ENCODE peak calls at places on chromosomes 3 and 15, in nine cellular contexts. X is choroid plexus epithelial cell, L is GM10248, D is neural crest cell, I is heart right ventricle, Q is left lung, V is astrocyte of the spinal cord, Z is GM13976, R is osteocyte. S is an unnamed sample.

GRCh38 chr3:120743081-120743365 is 479 bp downstream of the GTF2E1 start:
- DNase-seq in Z (no peak), L (no peak), I (no peak), Q (no peak), V (peak), R (no peak), X (peak), D (no peak), S (peak)

GRCh38 chr15:68450192-68450591 is 18.2 kb upstream of the ITGA11 start:
- DNase-seq in D (no peak), Z (no peak), L (no peak), V (no peak), Q (no peak), I (no peak), R (no peak), X (no peak), S (no peak)

GRCh38 chr3:9776896-9777694 is 7.3 kb upstream of the CAMK1 start:
- DNase-seq in L (no peak), D (no peak), Z (no peak), X (no peak), Q (no peak), I (no peak), R (no peak), V (no peak), S (no peak)

GRCh38 chr3:44887101-44887500 is 12.7 kb downstream of the TGM4 start:
- DNase-seq in Z (no peak), D (no peak), R (no peak), Q (no peak), L (no peak), X (peak), V (no peak), I (no peak), S (no peak)

GRCh38 chr3:37052860-37053259 is 59.5 kb downstream of the MLH1 start:
- DNase-seq in Z (no peak), L (no peak), X (no peak), R (no peak), Q (no peak), I (no peak), V (peak), D (no peak), S (peak)

GRCh38 chr3:196569003-196569516 is 600 bp downstream of the FBXO45 start:
- DNase-seq in R (no peak), V (peak), D (peak), X (peak), L (peak), Q (peak), Z (peak), I (no peak), S (no peak)

GRCh38 chr15:74377831-74378766 is 10.7 kb upstream of the CYP11A1 start:
- DNase-seq in Z (no peak), R (no peak), Q (no peak), L (peak), I (no peak), X (no peak), D (no peak), V (no peak), S (no peak)

GRCh38 chr15:84975871-84976351 is 5.7 kb upstream of the PDE8A start:
- DNase-seq in X (no peak), Q (no peak), R (no peak), L (no peak), V (no peak), Z (no peak), I (no peak), D (no peak), S (no peak)

GRCh38 chr3:105806361-105806760 is 62.5 kb downstream of the CBLB start:
- DNase-seq in V (peak), Q (no peak), X (peak), L (peak), I (no peak), Z (peak), R (no peak), D (no peak), S (no peak)

GRCh38 chr3:197511130-197511529 is 44.6 kb downstream of the BDH1 start:
- DNase-seq in X (no peak), Z (no peak), Q (no peak), L (no peak), I (no peak), R (no peak), V (peak), D (no peak), S (no peak)

GRCh38 chr3:49616491-49616941 is 57.6 kb upstream of the APEH start:
- DNase-seq in X (peak), Z (no peak), R (peak), I (no peak), V (peak), D (no peak), Q (no peak), L (no peak), S (peak)

GRCh38 chr3:112074006-112074405 is 12.2 kb upstream of the C3orf52 start:
- DNase-seq in X (peak), I (no peak), L (no peak), D (no peak), R (no peak), V (no peak), Z (no peak), Q (no peak), S (no peak)

GRCh38 chr3:126488205-126488604 is 12.5 kb upstream of the ZXDC start:
- DNase-seq in I (no peak), Z (no peak), R (no peak), Q (no peak), V (no peak), D (no peak), L (no peak), X (no peak), S (no peak)
- TF ChIP-seq CTCF in I (no peak), Z (no peak), R (no peak), Q (no peak), V (no peak), D (no peak), L (no peak), X (no peak), S (no peak)

DNA sequence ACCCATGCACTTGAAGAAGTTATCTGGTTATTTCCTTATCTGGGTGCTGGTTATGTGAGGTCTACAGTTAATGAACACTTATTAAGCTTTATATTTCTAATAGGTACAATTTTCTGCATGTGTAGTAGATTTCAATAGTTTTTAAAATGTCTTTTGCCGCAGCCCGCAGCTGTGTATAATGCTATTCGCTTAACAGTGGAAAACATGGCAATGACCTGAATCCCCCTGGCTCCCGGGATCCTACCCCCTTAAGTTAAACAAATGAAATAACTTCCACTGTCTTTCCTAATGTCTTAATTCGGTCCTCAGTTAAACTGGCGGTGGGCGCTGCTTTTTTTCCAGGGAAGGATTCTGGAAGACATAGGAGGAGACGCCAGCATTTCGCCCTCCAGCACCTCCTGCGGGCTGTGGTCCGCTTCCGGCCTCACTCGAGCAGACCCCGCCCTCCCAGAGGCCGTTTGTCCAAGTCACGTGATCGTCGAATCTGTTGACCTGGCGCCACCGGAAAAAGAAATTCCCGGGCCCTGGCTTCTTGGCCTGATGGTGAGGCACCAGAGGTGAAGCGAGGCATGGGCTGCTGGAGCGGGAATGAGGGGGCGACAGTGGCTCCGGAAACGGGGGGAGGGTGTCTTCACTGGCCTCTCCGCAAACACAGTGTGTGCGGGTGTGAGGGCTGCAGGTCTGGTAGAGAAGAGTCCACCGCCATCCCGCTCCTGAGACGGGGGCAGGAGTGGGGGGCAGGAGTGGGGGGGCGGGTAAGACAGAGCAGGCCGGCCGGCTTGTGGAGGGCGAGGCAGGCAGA is 45.6 kb upstream of the CSPG4 start:
- DNase-seq in R (no peak), V (peak), L (peak), X (peak), Z (peak), Q (peak), I (peak), D (peak), S (peak)
- TF ChIP-seq CTCF in R (no peak), V (peak), L (peak), X (peak), Z (peak), Q (no peak), I (peak), D (peak), S (peak)

DNA sequence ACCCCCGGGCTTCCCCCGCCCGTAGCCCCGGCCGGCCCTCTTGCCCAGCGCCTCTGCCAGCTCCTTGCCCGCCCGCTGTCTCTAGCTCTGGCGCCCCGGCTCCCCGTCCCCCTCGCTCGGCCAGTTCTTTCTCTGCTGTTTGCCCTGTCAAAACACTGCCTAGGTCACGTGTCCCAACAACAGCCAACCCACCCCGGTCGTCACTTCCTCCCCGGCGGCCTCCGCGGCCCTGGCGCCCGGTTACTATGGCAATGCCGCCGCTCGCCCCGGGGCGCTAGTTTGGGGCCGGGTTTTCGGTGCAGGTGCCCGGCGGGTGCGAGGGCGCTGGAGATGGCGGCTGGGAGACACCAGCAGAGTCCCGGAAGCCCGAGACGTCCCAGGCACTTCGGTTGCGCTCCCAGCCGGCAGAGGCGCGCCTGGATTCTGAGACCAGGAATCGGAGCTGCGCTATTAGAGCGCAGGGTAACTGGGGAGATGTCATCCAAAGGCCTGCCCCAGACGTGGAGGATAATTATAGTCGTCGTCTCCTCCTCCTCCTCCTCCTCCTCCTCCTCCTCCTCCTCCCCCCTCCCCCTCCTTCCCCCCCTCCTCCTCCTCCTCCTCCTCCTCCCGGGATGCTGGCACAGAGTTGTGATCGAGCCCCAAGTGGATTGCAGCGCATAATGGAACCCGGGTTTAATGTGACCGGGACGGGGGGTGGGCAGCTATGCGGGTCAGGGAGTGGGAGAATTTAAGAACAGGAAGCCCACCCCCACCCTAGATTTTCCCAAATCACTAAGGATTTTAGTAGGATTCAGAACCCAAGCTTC is at the start of gene ATOSA:
- DNase-seq in Z (peak), D (peak), R (peak), V (peak), L (peak), Q (peak), I (peak), X (peak), S (peak)
- TF ChIP-seq CTCF in Z (no peak), D (peak), R (no peak), V (peak), L (no peak), Q (peak), I (peak), X (no peak), S (peak)

GRCh38 chr15:63504247-63504978 is at the start of gene USP3:
- DNase-seq in Z (peak), D (peak), X (peak), L (peak), R (peak), I (peak), V (peak), Q (peak), S (peak)

GRCh38 chr15:63506537-63507035 is 2.2 kb downstream of the USP3 start:
- DNase-seq in I (no peak), D (no peak), Q (no peak), X (no peak), L (no peak), V (no peak), Z (no peak), R (no peak), S (no peak)

GRCh38 chr15:63503739-63504246 is 600 bp upstream of the USP3 start:
- DNase-seq in V (peak), R (no peak), X (peak), L (peak), I (peak), D (no peak), Q (peak), Z (peak), S (no peak)

GRCh38 chr15:63505842-63506222 is 1.4 kb downstream of the USP3 start:
- DNase-seq in Q (no peak), L (no peak), X (no peak), R (no peak), I (no peak), V (no peak), D (no peak), Z (no peak), S (no peak)

GRCh38 chr15:63504979-63505841 is 817 bp downstream of the USP3 start:
- DNase-seq in X (peak), L (no peak), I (peak), Z (no peak), Q (peak), D (peak), V (peak), R (no peak), S (no peak)
- TF ChIP-seq CTCF in X (peak), L (peak), I (peak), Z (peak), Q (peak), D (peak), V (peak), R (peak), S (peak)